ENCODE peak calls at places on chromosome 7, in eight cellular contexts. V is NCI-H69; K is endothelial cell; U is CD8-positive, alpha-beta T cell; D is adipocyte; M is stimulated activated CD8-positive, alpha-beta memory T cell treated with anti-CD3 and anti-CD28 coated beads, Interleukin-7, amount 100 ng/mL, for 4 hours; F is activated CD4-positive, alpha-beta T cell treated with anti-CD3 and anti-CD28 coated beads for 4 hours; G is epithelial cell of esophagus. R is an unnamed sample.

GRCh38 chr7:87170828-87171227 is 18.6 kb downstream of the DMTF1 start:
- DNase-seq in V (no peak), K (no peak), U (no peak), D (no peak), M (no peak), F (no peak), G (no peak), R (no peak)

GRCh38 chr7:30164567-30164966 is 29.8 kb downstream of the MTURN start:
- DNase-seq in V (peak; percentile 86), K (no peak), U (no peak), D (peak; percentile 75), M (no peak), F (no peak), G (peak; percentile 82), R (peak; percentile 73)

GRCh38 chr7:124769136-124769535 is 3.5 kb upstream of the GPR37 start:
- DNase-seq in V (no peak), K (no peak), U (no peak), D (no peak), M (no peak), F (no peak), G (no peak), R (no peak)

GRCh38 chr7:130473289-130473688 is 18.6 kb upstream of the MEST start:
- DNase-seq in V (peak; percentile 54), K (no peak), U (no peak), D (no peak), M (no peak), F (no peak), G (no peak), R (no peak)

GRCh38 chr7:2228921-2229320 is 3.8 kb downstream of the MAD1L1 start:
- DNase-seq in V (no peak), K (no peak), U (no peak), D (no peak), M (no peak), F (no peak), G (no peak), R (no peak)

GRCh38 chr7:25124485-25125136 is 449 bp downstream of the CYCS start:
- DNase-seq in V (peak; percentile 68), K (no peak), U (peak; percentile 50), D (no peak), M (peak; percentile 6), F (peak; percentile 17), G (peak; percentile 24), R (no peak)

GRCh38 chr7:52944916-52945315 is 90.5 kb upstream of the POM121L12 start:
- DNase-seq in V (no peak), K (no peak), U (no peak), D (no peak), M (no peak), F (no peak), G (peak; percentile 16), R (no peak)

GRCh38 chr7:27283558-27283957 is 41.0 kb downstream of the EVX1 start:
- DNase-seq in V (no peak), K (no peak), U (no peak), D (no peak), M (no peak), F (no peak), G (no peak), R (no peak)

GRCh38 chr7:1193593-1194424 is 33.8 kb upstream of the ZFAND2A start:
- DNase-seq in V (peak; percentile 79), K (peak; percentile 43), U (peak; percentile 73), D (peak; percentile 71), M (no peak), F (peak; percentile 14), G (peak; percentile 61), R (peak; percentile 79)

GRCh38 chr7:111711426-111712065 is 149.3 kb upstream of the IMMP2L start:
- DNase-seq in V (no peak), K (no peak), U (no peak), D (no peak), M (no peak), F (no peak), G (no peak), R (peak; percentile 49)

GRCh38 chr7:56097700-56098099 is 4.9 kb upstream of the PHKG1 start:
- DNase-seq in V (no peak), K (no peak), U (no peak), D (peak; percentile 96), M (no peak), F (no peak), G (no peak), R (no peak)

GRCh38 chr7:1534330-1535099 is 4.0 kb downstream of the MAFK start:
- DNase-seq in V (no peak), K (no peak), U (no peak), D (no peak), M (no peak), F (no peak), G (no peak), R (no peak)

GRCh38 chr7:101201695-101202602 is 1.1 kb upstream of the MOGAT3 start:
- DNase-seq in V (peak; percentile 62), K (peak; percentile 19), U (no peak), D (peak; percentile 3), M (no peak), F (no peak), G (no peak), R (peak; percentile 51)

GRCh38 chr7:107232568-107233090 is 63.8 kb downstream of the HBP1 start:
- DNase-seq in V (peak; percentile 66), K (no peak), U (no peak), D (peak; percentile 14), M (no peak), F (no peak), G (no peak), R (no peak)

GRCh38 chr7:73560035-73560835 is 2.7 kb upstream of the BCL7B start:
- DNase-seq in V (peak; percentile 48), K (no peak), U (no peak), D (peak; percentile 78), M (no peak), F (no peak), G (peak; percentile 77), R (no peak)

GRCh38 chr7:131197920-131198610 is 129.6 kb upstream of the MKLN1 start:
- DNase-seq in V (no peak), K (no peak), U (no peak), D (no peak), M (no peak), F (no peak), G (no peak), R (no peak)

GRCh38 chr7:138208010-138208634 is 131.9 kb downstream of the AKR1D1 start:
- DNase-seq in V (no peak), K (no peak), U (no peak), D (no peak), M (no peak), F (no peak), G (no peak), R (no peak)

GRCh38 chr7:66250711-66251110 is 45.6 kb downstream of the TPST1 start:
- DNase-seq in V (peak; percentile 40), K (no peak), U (no peak), D (peak; percentile 57), M (no peak), F (no peak), G (peak; percentile 97), R (no peak)

GRCh38 chr7:116528008-116528789 is 3.4 kb downstream of the CAV1 start:
- DNase-seq in V (no peak), K (no peak), U (no peak), D (peak; percentile 97), M (no peak), F (no peak), G (peak; percentile 89), R (no peak)

R was measured in retina.